ENCODE peak calls at places on chromosomes 13 and 19, in four cellular contexts. One of them, this sample, is unnamed.

GRCh38 chr13:72823081-72823480 is 41.1 kb downstream of the PIBF1 start:
- DNase-seq in GF-D8: no peak
- DNase-seq in activated CD4-positive, alpha-beta T cell treated with anti-CD3 and anti-CD28 coated beads for 1 hour: no peak
- DNase-seq in KG1: no peak
- DNase-seq in this sample: no peak

GRCh38 chr13:28707629-28708427 is 10.9 kb downstream of the SLC46A3 start:
- DNase-seq in GF-D8: peak
- DNase-seq in KG1: no peak
- DNase-seq in activated CD4-positive, alpha-beta T cell treated with anti-CD3 and anti-CD28 coated beads for 1 hour: no peak
- DNase-seq in this sample: peak

GRCh38 chr13:44506251-44506650 is 69.9 kb downstream of the TSC22D1 start:
- DNase-seq in activated CD4-positive, alpha-beta T cell treated with anti-CD3 and anti-CD28 coated beads for 1 hour: no peak
- DNase-seq in GF-D8: no peak
- DNase-seq in KG1: no peak
- DNase-seq in this sample: no peak

GRCh38 chr13:113613789-113614379 is 29.3 kb downstream of the TFDP1 start:
- DNase-seq in activated CD4-positive, alpha-beta T cell treated with anti-CD3 and anti-CD28 coated beads for 1 hour: no peak
- DNase-seq in GF-D8: no peak
- DNase-seq in KG1: no peak
- DNase-seq in this sample: no peak

GRCh38 chr19:13788991-13789390 is 6.3 kb upstream of the ZSWIM4 start:
- DNase-seq in GF-D8: peak
- DNase-seq in activated CD4-positive, alpha-beta T cell treated with anti-CD3 and anti-CD28 coated beads for 1 hour: no peak
- DNase-seq in KG1: peak
- DNase-seq in this sample: peak

GRCh38 chr19:7516281-7516862 is 469 bp downstream of the ZNF358 start:
- DNase-seq in GF-D8: no peak
- DNase-seq in KG1: no peak
- DNase-seq in activated CD4-positive, alpha-beta T cell treated with anti-CD3 and anti-CD28 coated beads for 1 hour: no peak
- DNase-seq in this sample: no peak

GRCh38 chr13:42266464-42266863 is 5.5 kb upstream of the AKAP11 start:
- DNase-seq in activated CD4-positive, alpha-beta T cell treated with anti-CD3 and anti-CD28 coated beads for 1 hour: no peak
- DNase-seq in GF-D8: no peak
- DNase-seq in KG1: no peak
- DNase-seq in this sample: no peak

GRCh38 chr19:39825093-39825463 is 8.9 kb downstream of the DYRK1B start:
- DNase-seq in activated CD4-positive, alpha-beta T cell treated with anti-CD3 and anti-CD28 coated beads for 1 hour: no peak
- DNase-seq in GF-D8: no peak
- DNase-seq in KG1: no peak
- DNase-seq in this sample: no peak

GRCh38 chr13:21683034-21683733 is 12.3 kb downstream of the FGF9 start:
- DNase-seq in activated CD4-positive, alpha-beta T cell treated with anti-CD3 and anti-CD28 coated beads for 1 hour: no peak
- DNase-seq in KG1: no peak
- DNase-seq in GF-D8: no peak
- DNase-seq in this sample: no peak

GRCh38 chr19:1568320-1569019 is at the start of gene MEX3D:
- DNase-seq in activated CD4-positive, alpha-beta T cell treated with anti-CD3 and anti-CD28 coated beads for 1 hour: peak
- DNase-seq in KG1: peak
- DNase-seq in GF-D8: no peak
- DNase-seq in this sample: peak

GRCh38 chr13:29561918-29562317 is 33.6 kb downstream of the SLC7A1 start:
- DNase-seq in GF-D8: no peak
- DNase-seq in KG1: no peak
- DNase-seq in activated CD4-positive, alpha-beta T cell treated with anti-CD3 and anti-CD28 coated beads for 1 hour: no peak
- DNase-seq in this sample: no peak